ENCODE peak calls at places on chromosomes 5 and 9, in nine cellular contexts. I is activated T-helper 2 cell treated with anti-CD3 and anti-CD28 coated beads, Interferon-gamma antibody, Interleukin-2, Interleukin-4, amounts not matched to agents 10 μg/mL and 5 μg/mL and 100 μg/mL, durations not matched to agents 14 hours and 24 hours and 36 hours; L is stromal cell of bone marrow; P is tibial artery; S is heart right ventricle; H is stimulated activated CD8-positive, alpha-beta memory T cell treated with anti-CD3 and anti-CD28 coated beads, Interleukin-15, amount 100 ng/mL, for 48 hours; U is adipocyte; X is activated gamma-delta T cell treated with Interleukin-2 at 50 U/mL for 16 hours; W is RWPE1. M is an unnamed sample.

GRCh38 chr5:76807296-76807695 is 11.5 kb upstream of the F2RL1 start:
- DNase-seq in I (no peak), L (peak), P (no peak), S (no peak), H (no peak), U (peak), X (no peak), W (peak), M (no peak)

GRCh38 chr9:25703826-25704357 is 25.6 kb upstream of the TUSC1 start:
- DNase-seq in I (no peak), L (no peak), P (no peak), S (no peak), H (no peak), U (no peak), X (no peak), W (no peak), M (no peak)

GRCh38 chr5:140785905-140786686 is at the start of gene PCDHA1:
- DNase-seq in I (no peak), L (no peak), P (no peak), S (no peak), H (no peak), U (no peak), X (no peak), W (no peak), M (no peak)

GRCh38 chr5:72558383-72558782 is 51.2 kb upstream of the ZNF366 start:
- DNase-seq in I (no peak), L (no peak), P (no peak), S (no peak), H (no peak), U (no peak), X (no peak), W (no peak), M (no peak)

GRCh38 chr5:179115845-179116524 is 55.8 kb downstream of the ZNF354C start:
- DNase-seq in I (no peak), L (no peak), P (no peak), S (no peak), H (no peak), U (no peak), X (no peak), W (no peak), M (peak)

GRCh38 chr5:120062515-120062917 is 401.6 kb upstream of the PRR16 start:
- DNase-seq in I (no peak), L (no peak), P (no peak), S (no peak), H (no peak), U (no peak), X (no peak), W (no peak), M (no peak)

GRCh38 chr9:3894764-3895163 is 369.0 kb upstream of the RFX3 start:
- DNase-seq in I (no peak), L (peak), P (no peak), S (no peak), H (no peak), U (peak), X (no peak), W (no peak), M (no peak)

GRCh38 chr9:95044731-95045508 is 272.6 kb downstream of the FANCC start:
- DNase-seq in I (no peak), L (no peak), P (no peak), S (peak), H (no peak), U (no peak), X (no peak), W (peak), M (no peak)

GRCh38 chr9:136059851-136060670 is 35.0 kb downstream of the NACC2 start:
- DNase-seq in I (no peak), L (peak), P (peak), S (no peak), H (no peak), U (peak), X (no peak), W (no peak), M (peak)

GRCh38 chr5:60649288-60649917 is 50.6 kb downstream of the DEPDC1B start:
- DNase-seq in I (no peak), L (peak), P (no peak), S (no peak), H (no peak), U (peak), X (no peak), W (peak), M (no peak)

GRCh38 chr5:61866930-61867329 is 439.1 kb upstream of the KIF2A start:
- DNase-seq in I (no peak), L (peak), P (no peak), S (no peak), H (no peak), U (peak), X (no peak), W (peak), M (no peak)

GRCh38 chr5:172334196-172334595 is 50.6 kb upstream of the UBTD2 start:
- DNase-seq in I (no peak), L (no peak), P (no peak), S (no peak), H (no peak), U (no peak), X (no peak), W (no peak), M (no peak)

GRCh38 chr5:118405650-118406061 is 582.7 kb downstream of the DTWD2 start:
- DNase-seq in I (no peak), L (no peak), P (no peak), S (peak), H (no peak), U (no peak), X (no peak), W (no peak), M (no peak)

GRCh38 chr9:109224751-109225150 is 57.7 kb upstream of the FRRS1L start:
- DNase-seq in I (no peak), L (no peak), P (no peak), S (no peak), H (no peak), U (no peak), X (no peak), W (no peak), M (no peak)

GRCh38 chr5:91928751-91929521 is 545.8 kb upstream of the ARRDC3 start:
- DNase-seq in I (no peak), L (no peak), P (no peak), S (no peak), H (no peak), U (peak), X (no peak), W (peak), M (no peak)

GRCh38 chr5:152547202-152547601 is 142.1 kb upstream of the NMUR2 start:
- DNase-seq in I (no peak), L (no peak), P (no peak), S (no peak), H (no peak), U (no peak), X (no peak), W (no peak), M (no peak)

GRCh38 chr5:77133061-77133758 is 46.1 kb upstream of the ZBED3 start:
- DNase-seq in I (no peak), L (peak), P (peak), S (peak), H (no peak), U (peak), X (no peak), W (peak), M (peak)

GRCh38 chr9:76845254-76845653 is 60.7 kb downstream of the PRUNE2 start:
- DNase-seq in I (no peak), L (no peak), P (no peak), S (no peak), H (no peak), U (no peak), X (no peak), W (no peak), M (no peak)

GRCh38 chr5:38453506-38453905 is 102.9 kb downstream of the LIFR start:
- DNase-seq in I (peak), L (no peak), P (no peak), S (no peak), H (peak), U (no peak), X (peak), W (no peak), M (peak)

GRCh38 chr9:30773427-30773826 is 1611.0 kb upstream of the ACO1 start:
- DNase-seq in I (no peak), L (no peak), P (no peak), S (no peak), H (no peak), U (no peak), X (no peak), W (no peak), M (no peak)

GRCh38 chr9:34085581-34086500 is 37.2 kb upstream of the UBAP2 start:
- DNase-seq in I (no peak), L (no peak), P (peak), S (no peak), H (no peak), U (no peak), X (no peak), W (no peak), M (no peak)

GRCh38 chr5:6995115-6995514 is 281.9 kb downstream of the TENT4A start:
- DNase-seq in I (no peak), L (no peak), P (no peak), S (no peak), H (no peak), U (no peak), X (no peak), W (no peak), M (no peak)

GRCh38 chr5:64074533-64074932 is 91.1 kb upstream of the RNF180 start:
- DNase-seq in I (no peak), L (peak), P (no peak), S (no peak), H (no peak), U (peak), X (no peak), W (peak), M (no peak)

GRCh38 chr9:91180930-91181268 is 180.8 kb downstream of the AUH start:
- DNase-seq in I (no peak), L (no peak), P (no peak), S (no peak), H (no peak), U (no peak), X (no peak), W (no peak), M (no peak)

GRCh38 chr9:19513671-19514275 is 105.0 kb downstream of the ACER2 start:
- DNase-seq in I (no peak), L (no peak), P (no peak), S (no peak), H (no peak), U (no peak), X (no peak), W (no peak), M (no peak)

GRCh38 chr9:101235105-101235866 is 149.5 kb downstream of the BAAT start:
- DNase-seq in I (no peak), L (peak), P (no peak), S (no peak), H (no peak), U (peak), X (no peak), W (peak), M (no peak)

GRCh38 chr5:135246923-135247795 is 151.9 kb downstream of the MACROH2A1 start:
- DNase-seq in I (no peak), L (peak), P (no peak), S (no peak), H (no peak), U (peak), X (no peak), W (peak), M (peak)

GRCh38 chr5:1032011-1032410 is 23.4 kb downstream of the NKD2 start:
- DNase-seq in I (no peak), L (no peak), P (no peak), S (no peak), H (no peak), U (no peak), X (no peak), W (no peak), M (no peak)

GRCh38 chr9:93684161-93684765 is 107.9 kb downstream of the PHF2 start:
- DNase-seq in I (no peak), L (no peak), P (no peak), S (no peak), H (no peak), U (no peak), X (no peak), W (no peak), M (no peak)

GRCh38 chr9:29214702-29215248 is 1641.5 kb upstream of the C9orf72 start:
- DNase-seq in I (no peak), L (no peak), P (no peak), S (no peak), H (no peak), U (no peak), X (no peak), W (peak), M (peak)

GRCh38 chr5:2330325-2330724 is 421.2 kb downstream of the IRX2 start:
- DNase-seq in I (no peak), L (no peak), P (no peak), S (no peak), H (no peak), U (no peak), X (no peak), W (no peak), M (no peak)

GRCh38 chr9:90905079-90905478 is 103.5 kb downstream of the SYK start:
- DNase-seq in I (no peak), L (no peak), P (no peak), S (no peak), H (no peak), U (peak), X (no peak), W (no peak), M (no peak)

GRCh38 chr5:76546497-76547102 is 76.6 kb downstream of the F2RL2 start:
- DNase-seq in I (no peak), L (no peak), P (no peak), S (no peak), H (no peak), U (no peak), X (no peak), W (no peak), M (no peak)

GRCh38 chr5:99928490-99928889 is 606.7 kb upstream of the FAM174A start:
- DNase-seq in I (no peak), L (no peak), P (no peak), S (no peak), H (no peak), U (no peak), X (no peak), W (no peak), M (no peak)

GRCh38 chr5:23007226-23007625 is 154.1 kb upstream of the CDH12 start:
- DNase-seq in I (no peak), L (no peak), P (no peak), S (no peak), H (no peak), U (no peak), X (no peak), W (no peak), M (no peak)

GRCh38 chr5:180977852-180978251 is 10.8 kb upstream of the BTNL3 start:
- DNase-seq in I (no peak), L (no peak), P (no peak), S (no peak), H (no peak), U (no peak), X (no peak), W (no peak), M (no peak)

GRCh38 chr5:148808864-148809642 is 17.4 kb upstream of the ADRB2 start:
- DNase-seq in I (peak), L (no peak), P (no peak), S (no peak), H (no peak), U (no peak), X (no peak), W (no peak), M (peak)

GRCh38 chr9:95552814-95553546 is 36.2 kb upstream of the PTCH1 start:
- DNase-seq in I (no peak), L (no peak), P (no peak), S (peak), H (no peak), U (no peak), X (no peak), W (no peak), M (no peak)

GRCh38 chr5:57891443-57891842 is 408.8 kb upstream of the ACTBL2 start:
- DNase-seq in I (no peak), L (no peak), P (no peak), S (no peak), H (no peak), U (no peak), X (no peak), W (no peak), M (no peak)

M was measured in aorta.